ENCODE peak calls at places on chromosome 9, in six cellular contexts. One of them, this sample, is unnamed.

GRCh38 chr9:93079371-93079770 is 16.6 kb upstream of the CARD19 start:
- DNase-seq in A549: no peak
- DNase-seq in fibroblast of lung: no peak
- DNase-seq in endothelial cell: no peak
- DNase-seq in Calu3: no peak
- DNase-seq in IMR-90: no peak
- DNase-seq in this sample: no peak

GRCh38 chr9:17532461-17532860 is 46.4 kb upstream of the SH3GL2 start:
- DNase-seq in A549: no peak
- DNase-seq in IMR-90: no peak
- DNase-seq in endothelial cell: no peak
- DNase-seq in Calu3: no peak
- DNase-seq in fibroblast of lung: no peak
- DNase-seq in this sample: no peak

GRCh38 chr9:4306066-4306787 is 6.4 kb upstream of the GLIS3 start:
- DNase-seq in endothelial cell: no peak
- DNase-seq in fibroblast of lung: no peak
- DNase-seq in A549: no peak
- DNase-seq in IMR-90: peak; percentile 61
- DNase-seq in Calu3: peak; percentile 28
- DNase-seq in this sample: no peak

GRCh38 chr9:20356392-20357206 is 265.7 kb downstream of the MLLT3 start:
- DNase-seq in A549: peak; percentile 83
- DNase-seq in Calu3: peak; percentile 56
- DNase-seq in fibroblast of lung: peak; percentile 91
- DNase-seq in IMR-90: peak; percentile 86
- DNase-seq in endothelial cell: peak; percentile 70
- DNase-seq in this sample: peak; percentile 60

GRCh38 chr9:78294290-78295176 is 2.4 kb upstream of the PSAT1 start:
- DNase-seq in endothelial cell: no peak
- DNase-seq in Calu3: no peak
- DNase-seq in IMR-90: no peak
- DNase-seq in A549: no peak
- DNase-seq in fibroblast of lung: no peak
- DNase-seq in this sample: no peak

GRCh38 chr9:71127301-71127700 is 5.9 kb upstream of the TRPM3 start:
- DNase-seq in IMR-90: no peak
- DNase-seq in endothelial cell: no peak
- DNase-seq in Calu3: no peak
- DNase-seq in A549: no peak
- DNase-seq in fibroblast of lung: no peak
- DNase-seq in this sample: no peak

GRCh38 chr9:98678244-98678842 is 30.4 kb downstream of the GABBR2 start:
- DNase-seq in A549: peak; percentile 20
- DNase-seq in IMR-90: no peak
- DNase-seq in Calu3: peak; percentile 35
- DNase-seq in fibroblast of lung: peak; percentile 15
- DNase-seq in endothelial cell: peak; percentile 34
- DNase-seq in this sample: peak; percentile 45

GRCh38 chr9:90741036-90741435 is 60.6 kb upstream of the SYK start:
- DNase-seq in endothelial cell: no peak
- DNase-seq in fibroblast of lung: no peak
- DNase-seq in IMR-90: no peak
- DNase-seq in Calu3: no peak
- DNase-seq in A549: no peak
- DNase-seq in this sample: no peak

GRCh38 chr9:79263666-79264460 is 307.9 kb upstream of the TLE4 start:
- DNase-seq in fibroblast of lung: no peak
- DNase-seq in A549: no peak
- DNase-seq in IMR-90: peak; percentile 61
- DNase-seq in Calu3: no peak
- DNase-seq in endothelial cell: no peak
- DNase-seq in this sample: peak; percentile 65

GRCh38 chr9:6356441-6356840 is 28.3 kb downstream of the TPD52L3 start:
- DNase-seq in A549: no peak
- DNase-seq in Calu3: no peak
- DNase-seq in endothelial cell: no peak
- DNase-seq in fibroblast of lung: no peak
- DNase-seq in IMR-90: no peak
- DNase-seq in this sample: no peak

GRCh38 chr9:120642129-120642528 is 62.2 kb upstream of the CDK5RAP2 start:
- DNase-seq in fibroblast of lung: peak; percentile 14
- DNase-seq in A549: no peak
- DNase-seq in Calu3: no peak
- DNase-seq in IMR-90: peak; percentile 41
- DNase-seq in endothelial cell: no peak
- DNase-seq in this sample: no peak

GRCh38 chr9:76756273-76756650 is 8.0 kb upstream of the PCA3 start:
- DNase-seq in Calu3: peak; percentile 11
- DNase-seq in fibroblast of lung: peak; percentile 49
- DNase-seq in endothelial cell: peak; percentile 16
- DNase-seq in IMR-90: peak; percentile 41
- DNase-seq in A549: peak; percentile 42
- DNase-seq in this sample: peak; percentile 75

GRCh38 chr9:128296340-128297220 is 20.5 kb downstream of the SWI5 start:
- DNase-seq in A549: no peak
- DNase-seq in endothelial cell: no peak
- DNase-seq in IMR-90: peak; percentile 28
- DNase-seq in Calu3: no peak
- DNase-seq in fibroblast of lung: peak; percentile 11
- DNase-seq in this sample: no peak

GRCh38 chr9:126607731-126608130 is 6.0 kb upstream of the LMX1B start:
- DNase-seq in IMR-90: no peak
- DNase-seq in A549: no peak
- DNase-seq in endothelial cell: no peak
- DNase-seq in Calu3: no peak
- DNase-seq in fibroblast of lung: no peak
- DNase-seq in this sample: no peak

GRCh38 chr9:105103776-105104175 is 140.7 kb upstream of the SLC44A1 start:
- DNase-seq in IMR-90: peak; percentile 33
- DNase-seq in A549: peak; percentile 44
- DNase-seq in endothelial cell: no peak
- DNase-seq in Calu3: no peak
- DNase-seq in fibroblast of lung: no peak
- DNase-seq in this sample: no peak

GRCh38 chr9:16243798-16244197 is 626.7 kb downstream of the BNC2 start:
- DNase-seq in fibroblast of lung: no peak
- DNase-seq in IMR-90: no peak
- DNase-seq in A549: no peak
- DNase-seq in Calu3: no peak
- DNase-seq in endothelial cell: no peak
- DNase-seq in this sample: no peak

GRCh38 chr9:93813687-93814560 is 141.2 kb downstream of the BARX1 start:
- DNase-seq in fibroblast of lung: no peak
- DNase-seq in Calu3: no peak
- DNase-seq in endothelial cell: no peak
- DNase-seq in A549: no peak
- DNase-seq in IMR-90: no peak
- DNase-seq in this sample: peak; percentile 72

GRCh38 chr9:127707766-127708165 is 978 bp downstream of the CFAP157 start:
- DNase-seq in Calu3: no peak
- DNase-seq in IMR-90: no peak
- DNase-seq in endothelial cell: no peak
- DNase-seq in fibroblast of lung: no peak
- DNase-seq in A549: peak; percentile 44
- DNase-seq in this sample: no peak

GRCh38 chr9:94031946-94032345 is 52.3 kb upstream of the PTPDC1 start:
- DNase-seq in Calu3: no peak
- DNase-seq in endothelial cell: no peak
- DNase-seq in IMR-90: no peak
- DNase-seq in fibroblast of lung: no peak
- DNase-seq in A549: no peak
- DNase-seq in this sample: no peak

GRCh38 chr9:122261469-122261881 is 3.2 kb downstream of the RBM18 start:
- DNase-seq in A549: peak; percentile 51
- DNase-seq in Calu3: peak; percentile 67
- DNase-seq in IMR-90: peak; percentile 67
- DNase-seq in endothelial cell: no peak
- DNase-seq in fibroblast of lung: peak; percentile 71
- DNase-seq in this sample: no peak

GRCh38 chr9:126294331-126295081 is 32.1 kb upstream of the MVB12B start:
- DNase-seq in A549: no peak
- DNase-seq in IMR-90: no peak
- DNase-seq in Calu3: no peak
- DNase-seq in endothelial cell: no peak
- DNase-seq in fibroblast of lung: no peak
- DNase-seq in this sample: no peak

GRCh38 chr9:130640681-130641080 is 23.7 kb upstream of the PRDM12 start:
- DNase-seq in IMR-90: no peak
- DNase-seq in endothelial cell: no peak
- DNase-seq in A549: no peak
- DNase-seq in Calu3: no peak
- DNase-seq in fibroblast of lung: no peak
- DNase-seq in this sample: no peak
- TF ChIP-seq CTCF in IMR-90: no peak
- TF ChIP-seq CTCF in endothelial cell: no peak
- TF ChIP-seq CTCF in A549: no peak
- TF ChIP-seq CTCF in Calu3: no peak
- TF ChIP-seq CTCF in fibroblast of lung: peak; percentile 0
- TF ChIP-seq CTCF in this sample: no peak

DNA sequence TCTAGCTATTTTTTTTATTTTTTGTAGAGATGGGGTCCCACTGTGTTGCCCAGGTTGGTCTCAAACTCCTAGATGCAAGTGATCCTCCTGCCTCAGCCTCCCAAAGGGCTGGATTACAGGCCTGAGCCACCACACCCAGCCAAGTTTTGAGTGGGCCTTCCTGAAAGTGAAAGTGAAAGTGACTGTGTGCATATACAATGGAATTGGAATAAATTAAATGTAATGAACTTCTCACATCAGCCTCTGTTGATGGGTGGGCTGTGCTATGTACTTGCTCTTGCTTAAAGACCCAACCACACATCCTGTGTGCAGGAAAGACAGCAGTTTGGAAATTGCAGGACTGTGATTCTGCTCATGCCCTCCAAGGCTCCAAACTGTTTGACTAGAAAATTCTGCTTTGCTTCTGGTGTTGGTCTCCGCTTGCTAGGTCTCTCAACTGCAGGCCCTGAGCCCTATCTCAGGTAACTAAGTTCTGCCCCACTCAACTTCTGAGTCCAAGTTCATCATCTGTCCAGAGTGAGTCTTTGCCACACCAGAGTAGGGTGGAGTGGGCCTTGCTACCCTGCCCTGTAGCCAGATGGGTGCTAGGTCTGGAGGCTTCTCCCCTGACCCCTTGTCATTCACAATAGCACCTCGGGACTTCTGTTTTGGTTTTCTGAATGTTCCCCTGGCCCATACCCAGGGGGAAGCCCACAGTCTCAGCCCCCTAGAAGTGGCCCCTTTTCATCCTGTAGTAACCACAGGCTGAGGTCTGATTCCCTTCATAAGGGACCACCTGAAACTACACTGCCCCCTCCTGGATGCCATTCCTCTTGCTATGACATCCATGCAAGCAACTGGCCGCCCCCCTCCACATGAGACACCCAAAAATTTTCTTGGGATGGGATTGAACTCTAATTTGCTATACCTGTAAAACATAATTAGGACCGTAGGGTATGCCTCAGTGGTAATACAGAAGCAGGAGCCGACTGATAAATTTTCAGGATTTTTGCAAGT is 36.5 kb upstream of the RAD23B start:
- DNase-seq in endothelial cell: peak; percentile 33
- DNase-seq in IMR-90: peak; percentile 13
- DNase-seq in A549: peak; percentile 43
- DNase-seq in fibroblast of lung: no peak
- DNase-seq in Calu3: peak; percentile 10
- DNase-seq in this sample: no peak
- TF ChIP-seq CTCF in endothelial cell: peak; percentile 28
- TF ChIP-seq CTCF in IMR-90: no peak
- TF ChIP-seq CTCF in A549: peak; percentile 14
- TF ChIP-seq CTCF in fibroblast of lung: no peak
- TF ChIP-seq CTCF in Calu3: no peak
- TF ChIP-seq CTCF in this sample: no peak

GRCh38 chr9:133372144-133372543 is 3.7 kb downstream of the SURF4 start:
- DNase-seq in IMR-90: no peak
- DNase-seq in fibroblast of lung: no peak
- DNase-seq in Calu3: no peak
- DNase-seq in A549: no peak
- DNase-seq in endothelial cell: no peak
- DNase-seq in this sample: no peak

GRCh38 chr9:133377721-133378216 is 1.6 kb downstream of the STKLD1 start:
- DNase-seq in fibroblast of lung: no peak
- DNase-seq in Calu3: peak; percentile 22
- DNase-seq in IMR-90: peak; percentile 17
- DNase-seq in endothelial cell: no peak
- DNase-seq in A549: peak; percentile 58
- DNase-seq in this sample: no peak

GRCh38 chr9:133374612-133375115 is 1.2 kb downstream of the SURF4 start:
- DNase-seq in endothelial cell: no peak
- DNase-seq in IMR-90: peak; percentile 68
- DNase-seq in A549: no peak
- DNase-seq in Calu3: no peak
- DNase-seq in fibroblast of lung: peak; percentile 60
- DNase-seq in this sample: no peak

GRCh38 chr9:133375724-133376654 is at the start of the genes STKLD1 and SURF4:
- DNase-seq in IMR-90: peak; percentile 94
- DNase-seq in endothelial cell: peak; percentile 97
- DNase-seq in A549: peak; percentile 97
- DNase-seq in Calu3: peak; percentile 93
- DNase-seq in fibroblast of lung: peak; percentile 96
- DNase-seq in this sample: peak; percentile 97

GRCh38 chr9:133375116-133375723 is 640 bp downstream of the SURF4 start:
- DNase-seq in Calu3: peak; percentile 12
- DNase-seq in A549: peak; percentile 47
- DNase-seq in fibroblast of lung: peak; percentile 44
- DNase-seq in endothelial cell: peak; percentile 36
- DNase-seq in IMR-90: peak; percentile 46
- DNase-seq in this sample: no peak
- TF ChIP-seq CTCF in Calu3: no peak
- TF ChIP-seq CTCF in A549: peak; percentile 45
- TF ChIP-seq CTCF in fibroblast of lung: no peak
- TF ChIP-seq CTCF in endothelial cell: no peak
- TF ChIP-seq CTCF in IMR-90: peak; percentile 20
- TF ChIP-seq CTCF in this sample: no peak

GRCh38 chr9:134034215-134035040 is 9.1 kb downstream of the BRD3OS start:
- DNase-seq in endothelial cell: no peak
- DNase-seq in IMR-90: no peak
- DNase-seq in fibroblast of lung: no peak
- DNase-seq in A549: no peak
- DNase-seq in Calu3: no peak
- DNase-seq in this sample: no peak
- TF ChIP-seq CTCF in endothelial cell: no peak
- TF ChIP-seq CTCF in IMR-90: no peak
- TF ChIP-seq CTCF in fibroblast of lung: no peak
- TF ChIP-seq CTCF in A549: no peak
- TF ChIP-seq CTCF in Calu3: no peak
- TF ChIP-seq CTCF in this sample: no peak

This sample was measured in glutamatergic neuron.